ENCODE peak calls at places on chromosomes 11 and 22, in five cellular contexts. One of them, this sample, is unnamed.

GRCh38 chr11:12496181-12497025 is 119.0 kb downstream of the PARVA start:
- DNase-seq in kidney tubule cell: peak
- DNase-seq in GM23338: peak
- DNase-seq in HEK293T: no peak
- DNase-seq in fibroblast of mammary gland: no peak
- DNase-seq in this sample: no peak

GRCh38 chr11:92480519-92480918 is 255.9 kb downstream of the FAT3 start:
- DNase-seq in fibroblast of mammary gland: peak
- DNase-seq in kidney tubule cell: peak
- DNase-seq in HEK293T: no peak
- DNase-seq in GM23338: no peak
- DNase-seq in this sample: no peak

GRCh38 chr11:17145972-17146371 is 61.8 kb downstream of the PIK3C2A start:
- DNase-seq in HEK293T: no peak
- DNase-seq in GM23338: no peak
- DNase-seq in fibroblast of mammary gland: peak
- DNase-seq in kidney tubule cell: no peak
- DNase-seq in this sample: no peak

GRCh38 chr11:101061606-101062005 is 68.0 kb downstream of the PGR start:
- DNase-seq in HEK293T: no peak
- DNase-seq in fibroblast of mammary gland: no peak
- DNase-seq in GM23338: no peak
- DNase-seq in kidney tubule cell: peak
- DNase-seq in this sample: no peak

GRCh38 chr11:33696411-33696810 is 4.2 kb downstream of the C11orf91 start:
- DNase-seq in fibroblast of mammary gland: no peak
- DNase-seq in kidney tubule cell: peak
- DNase-seq in HEK293T: no peak
- DNase-seq in GM23338: no peak
- DNase-seq in this sample: no peak

GRCh38 chr11:44530413-44531115 is 34.9 kb upstream of the CD82 start:
- DNase-seq in HEK293T: no peak
- DNase-seq in kidney tubule cell: no peak
- DNase-seq in fibroblast of mammary gland: peak
- DNase-seq in GM23338: no peak
- DNase-seq in this sample: no peak

GRCh38 chr11:14583252-14584105 is 60.1 kb upstream of the PDE3B start:
- DNase-seq in fibroblast of mammary gland: no peak
- DNase-seq in kidney tubule cell: peak
- DNase-seq in GM23338: no peak
- DNase-seq in HEK293T: no peak
- DNase-seq in this sample: peak

GRCh38 chr11:120400564-120401364 is 64.6 kb downstream of the ARHGEF12 start:
- DNase-seq in GM23338: no peak
- DNase-seq in HEK293T: peak
- DNase-seq in kidney tubule cell: peak
- DNase-seq in fibroblast of mammary gland: peak
- DNase-seq in this sample: no peak

GRCh38 chr22:19802881-19803735 is 42.5 kb downstream of the TBX1 start:
- DNase-seq in GM23338: no peak
- DNase-seq in kidney tubule cell: no peak
- DNase-seq in HEK293T: no peak
- DNase-seq in fibroblast of mammary gland: no peak
- DNase-seq in this sample: no peak

GRCh38 chr22:48660104-48660794 is 1167.4 kb downstream of the BRD1 start:
- DNase-seq in HEK293T: no peak
- DNase-seq in kidney tubule cell: no peak
- DNase-seq in fibroblast of mammary gland: no peak
- DNase-seq in GM23338: no peak
- DNase-seq in this sample: no peak

GRCh38 chr11:15774021-15774862 is 582.1 kb downstream of the SOX6 start:
- DNase-seq in HEK293T: no peak
- DNase-seq in GM23338: no peak
- DNase-seq in fibroblast of mammary gland: no peak
- DNase-seq in kidney tubule cell: no peak
- DNase-seq in this sample: no peak

GRCh38 chr22:48605856-48606255 is 1221.8 kb downstream of the BRD1 start:
- DNase-seq in kidney tubule cell: peak
- DNase-seq in HEK293T: no peak
- DNase-seq in fibroblast of mammary gland: no peak
- DNase-seq in GM23338: no peak
- DNase-seq in this sample: no peak

GRCh38 chr22:45112136-45112879 is 51.4 kb upstream of the NUP50 start:
- DNase-seq in kidney tubule cell: peak
- DNase-seq in fibroblast of mammary gland: peak
- DNase-seq in HEK293T: no peak
- DNase-seq in GM23338: no peak
- DNase-seq in this sample: no peak

GRCh38 chr11:102306048-102306575 is 11.2 kb upstream of the BIRC3 start:
- DNase-seq in kidney tubule cell: peak
- DNase-seq in fibroblast of mammary gland: no peak
- DNase-seq in GM23338: no peak
- DNase-seq in HEK293T: no peak
- DNase-seq in this sample: no peak

GRCh38 chr11:13336246-13336873 is 58.8 kb downstream of the BMAL1 start:
- DNase-seq in fibroblast of mammary gland: no peak
- DNase-seq in HEK293T: no peak
- DNase-seq in kidney tubule cell: peak
- DNase-seq in GM23338: no peak
- DNase-seq in this sample: no peak